ENCODE peak calls at places on chromosomes 6 and 20, in five cellular contexts. P is breast epithelium, N is astrocyte of the spinal cord, K is AG09309, U is epithelial cell of esophagus. G is an unnamed sample.

GRCh38 chr20:57397693-57398108 is 6.5 kb downstream of the RBM38 start:
- DNase-seq in U (no peak), N (no peak), P (no peak), K (no peak), G (no peak)

GRCh38 chr20:1624811-1625690 is 5.2 kb upstream of the SIRPB1 start:
- DNase-seq in U (no peak), P (no peak), N (no peak), K (no peak), G (no peak)

GRCh38 chr6:36679043-36679821 is 718 bp downstream of the CDKN1A start:
- DNase-seq in U (peak), N (peak), K (no peak), P (peak), G (peak)

GRCh38 chr6:31701666-31702420 is 1.3 kb downstream of the ABHD16A start:
- DNase-seq in P (no peak), U (no peak), N (peak), K (no peak), G (peak)

GRCh38 chr6:125808060-125808459 is 17.3 kb downstream of the NCOA7 start:
- DNase-seq in N (no peak), U (no peak), P (no peak), K (no peak), G (no peak)

GRCh38 chr6:89432875-89433636 is at the start of gene ANKRD6:
- DNase-seq in K (no peak), U (peak), N (peak), P (peak), G (peak)

GRCh38 chr20:43507150-43508080 is at the start of gene L3MBTL1:
- DNase-seq in N (peak), P (no peak), K (no peak), U (peak), G (peak)

GRCh38 chr20:52768649-52769048 is 203.5 kb upstream of the TSHZ2 start:
- DNase-seq in N (no peak), P (no peak), U (no peak), K (no peak), G (no peak)

GRCh38 chr6:153729189-153729588 is 309.9 kb upstream of the OPRM1 start:
- DNase-seq in N (no peak), U (no peak), K (no peak), P (no peak), G (peak)

GRCh38 chr6:79949235-79949634 is 1.9 kb upstream of the ELOVL4 start:
- DNase-seq in U (peak), P (no peak), N (peak), K (peak), G (peak)

GRCh38 chr20:25525295-25525694 is 60.0 kb downstream of the NINL start:
- DNase-seq in U (no peak), N (no peak), P (no peak), K (no peak), G (no peak)

GRCh38 chr6:158042245-158042798 is 60.7 kb downstream of the SYNJ2 start:
- DNase-seq in K (no peak), U (peak), P (no peak), N (peak), G (peak)

GRCh38 chr6:109441069-109441816 is 719 bp downstream of the SMPD2 start:
- DNase-seq in N (peak), U (peak), P (no peak), K (no peak), G (peak)

GRCh38 chr6:118894425-118895240 is 681 bp downstream of the ASF1A start:
- DNase-seq in K (no peak), U (peak), P (peak), N (peak), G (peak)

GRCh38 chr6:2434116-2434515 is 188.7 kb upstream of the GMDS start:
- DNase-seq in N (no peak), P (no peak), K (no peak), U (peak), G (no peak)

GRCh38 chr20:48799315-48800105 is 28.3 kb downstream of the PREX1 start:
- DNase-seq in N (no peak), K (no peak), U (no peak), P (no peak), G (no peak)

GRCh38 chr6:52598123-52598823 is 21.4 kb upstream of the TRAM2 start:
- DNase-seq in P (no peak), K (no peak), U (peak), N (peak), G (peak)

GRCh38 chr20:1623501-1624250 is 3.9 kb upstream of the SIRPB1 start:
- DNase-seq in P (no peak), U (no peak), N (no peak), K (no peak), G (no peak)

GRCh38 chr6:24234043-24234442 is 108.0 kb downstream of the NRSN1 start:
- DNase-seq in U (no peak), N (no peak), K (no peak), P (no peak), G (no peak)

GRCh38 chr6:126787635-126788034 is 330.8 kb upstream of the RSPO3 start:
- DNase-seq in K (no peak), N (no peak), U (no peak), P (no peak), G (no peak)

GRCh38 chr6:143348531-143348930 is 102.0 kb downstream of the ADAT2 start:
- DNase-seq in K (no peak), U (no peak), N (no peak), P (no peak), G (no peak)

GRCh38 chr6:3367630-3368029 is 89.2 kb downstream of the SLC22A23 start:
- DNase-seq in P (no peak), U (no peak), K (no peak), N (no peak), G (no peak)

GRCh38 chr6:106138151-106138550 is 52.0 kb downstream of the PRDM1 start:
- DNase-seq in K (no peak), P (no peak), N (no peak), U (no peak), G (no peak)

GRCh38 chr6:112383191-112383590 is 36.1 kb downstream of the RFPL4B start:
- DNase-seq in K (no peak), U (no peak), N (no peak), P (no peak), G (no peak)

GRCh38 chr6:26598267-26598666 is 1.5 kb downstream of the ABT1 start:
- DNase-seq in K (no peak), P (no peak), U (no peak), N (no peak), G (no peak)

GRCh38 chr6:37373822-37374514 is 20.2 kb downstream of the RNF8 start:
- DNase-seq in U (peak), K (no peak), P (no peak), N (peak), G (no peak)

GRCh38 chr6:1390071-1390804 is 862 bp downstream of the FOXF2 start:
- DNase-seq in N (no peak), K (peak), P (no peak), U (peak), G (peak)

GRCh38 chr20:10172998-10173655 is 45.5 kb upstream of the SNAP25 start:
- DNase-seq in N (no peak), U (no peak), P (no peak), K (no peak), G (no peak)

GRCh38 chr20:10169752-10170151 is 48.9 kb upstream of the SNAP25 start:
- DNase-seq in P (no peak), U (no peak), K (no peak), N (no peak), G (no peak)

GRCh38 chr20:10170261-10170660 is 48.4 kb upstream of the SNAP25 start:
- DNase-seq in K (no peak), U (no peak), P (no peak), N (no peak), G (no peak)

GRCh38 chr20:10167594-10167993 is 51.0 kb upstream of the SNAP25 start:
- DNase-seq in N (no peak), P (no peak), U (no peak), K (no peak), G (no peak)

GRCh38 chr20:10171864-10172751 is 46.5 kb upstream of the SNAP25 start:
- DNase-seq in U (peak), P (no peak), N (peak), K (no peak), G (peak)
- H3K4me3 ChIP-seq in U (peak), P (peak), N (peak), K (peak), G (peak)

GRCh38 chr6:38570750-38571149 is 69.0 kb downstream of the BTBD9 start:
- DNase-seq in K (no peak), U (peak), P (no peak), N (peak), G (peak)
- TF ChIP-seq CTCF in K (peak), U (peak), P (no peak), N (peak), G (peak)

DNA sequence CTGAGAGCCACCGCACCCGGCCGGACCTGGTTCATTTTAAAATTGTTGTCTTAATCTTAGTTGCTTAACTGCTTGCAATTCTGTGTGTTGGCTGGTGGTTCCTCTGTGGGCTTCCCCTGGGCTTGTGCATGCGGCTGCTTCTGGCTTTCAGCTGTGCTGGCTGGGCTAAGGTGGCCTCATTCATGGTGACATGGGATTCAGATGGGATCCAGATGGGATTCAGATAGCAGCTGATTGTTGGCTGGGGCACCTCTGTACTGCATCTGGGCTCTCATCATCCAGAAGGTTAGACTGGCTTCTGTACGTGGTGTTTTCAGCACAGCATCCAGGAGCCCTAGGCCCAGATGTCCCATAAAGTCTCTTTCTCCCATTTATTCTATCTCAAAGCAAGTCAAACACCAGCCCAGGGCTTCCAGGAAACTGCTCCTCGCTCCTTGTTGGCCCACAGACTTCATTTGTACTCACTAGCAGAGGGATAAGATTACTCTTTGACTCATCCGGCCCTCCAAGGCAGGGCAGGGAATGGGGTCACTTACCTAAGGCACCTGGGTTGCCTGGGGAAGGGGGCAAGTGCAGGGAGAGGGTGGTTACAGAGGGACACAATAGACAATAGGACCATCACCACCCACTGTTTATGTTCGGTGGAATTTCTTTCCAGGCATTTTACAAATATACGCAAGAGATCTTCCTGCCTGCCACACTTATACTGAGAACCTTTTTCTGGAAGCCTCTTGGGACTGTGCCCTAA is 10.2 kb upstream of the PEDS1 start:
- DNase-seq in N (peak), U (peak), K (no peak), P (no peak), G (peak)
- H3K4me3 ChIP-seq in N (no peak), U (no peak), K (no peak), P (no peak), G (no peak)

GRCh38 chr20:51027396-51027795 is 4.5 kb upstream of the KCNG1 start:
- DNase-seq in P (no peak), U (no peak), N (no peak), K (no peak), G (no peak)

GRCh38 chr20:51029556-51029955 is 6.6 kb upstream of the KCNG1 start:
- DNase-seq in K (no peak), U (no peak), N (no peak), P (no peak), G (no peak)

GRCh38 chr20:51026317-51026716 is 3.4 kb upstream of the KCNG1 start:
- DNase-seq in K (no peak), N (no peak), U (no peak), P (no peak), G (no peak)

GRCh38 chr20:51029963-51030930 is 7.3 kb upstream of the KCNG1 start:
- DNase-seq in K (no peak), U (no peak), P (no peak), N (no peak), G (no peak)

GRCh38 chr20:51028616-51029263 is 5.8 kb upstream of the KCNG1 start:
- DNase-seq in U (no peak), N (no peak), K (no peak), P (no peak), G (no peak)
- TF ChIP-seq CTCF in U (no peak), N (no peak), K (no peak), P (no peak), G (no peak)

GRCh38 chr6:12969933-12970332 is 253.4 kb downstream of the PHACTR1 start:
- DNase-seq in U (no peak), K (no peak), P (no peak), N (no peak), G (no peak)

GRCh38 chr6:12968839-12969558 is 252.4 kb downstream of the PHACTR1 start:
- DNase-seq in N (no peak), U (no peak), K (no peak), P (no peak), G (no peak)

GRCh38 chr6:12967686-12968085 is 251.1 kb downstream of the PHACTR1 start:
- DNase-seq in U (no peak), P (no peak), K (peak), N (no peak), G (no peak)

GRCh38 chr6:12963566-12963965 is 247.0 kb downstream of the PHACTR1 start:
- DNase-seq in N (no peak), P (no peak), U (no peak), K (no peak), G (no peak)

GRCh38 chr6:12968290-12968689 is 251.7 kb downstream of the PHACTR1 start:
- DNase-seq in K (no peak), N (no peak), U (no peak), P (no peak), G (no peak)
- H3K4me3 ChIP-seq in K (no peak), N (no peak), U (no peak), P (no peak), G (no peak)

DNA sequence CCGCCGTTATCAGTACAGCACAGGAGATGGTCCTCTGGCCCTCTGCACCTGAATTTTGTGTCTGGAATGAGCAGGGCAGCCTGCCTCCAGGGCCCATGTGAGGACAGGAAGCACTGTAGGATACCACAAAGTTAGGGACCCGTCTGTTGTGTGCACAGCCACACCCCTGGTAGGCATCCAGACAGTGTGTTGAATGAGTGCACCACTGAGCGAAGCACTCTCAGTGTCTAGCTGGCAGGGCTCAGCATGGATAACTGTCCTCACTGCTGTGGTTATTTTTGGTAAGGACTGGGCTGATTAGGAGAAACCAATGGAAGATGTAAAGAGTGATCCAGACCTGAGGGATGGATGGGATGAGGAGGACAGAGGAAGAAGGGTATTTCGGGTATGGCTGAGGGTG is 178.7 kb downstream of the CLIC5 start:
- DNase-seq in N (no peak), P (no peak), U (no peak), K (no peak), G (no peak)
- TF ChIP-seq CTCF in N (no peak), P (no peak), U (no peak), K (no peak), G (no peak)

DNA sequence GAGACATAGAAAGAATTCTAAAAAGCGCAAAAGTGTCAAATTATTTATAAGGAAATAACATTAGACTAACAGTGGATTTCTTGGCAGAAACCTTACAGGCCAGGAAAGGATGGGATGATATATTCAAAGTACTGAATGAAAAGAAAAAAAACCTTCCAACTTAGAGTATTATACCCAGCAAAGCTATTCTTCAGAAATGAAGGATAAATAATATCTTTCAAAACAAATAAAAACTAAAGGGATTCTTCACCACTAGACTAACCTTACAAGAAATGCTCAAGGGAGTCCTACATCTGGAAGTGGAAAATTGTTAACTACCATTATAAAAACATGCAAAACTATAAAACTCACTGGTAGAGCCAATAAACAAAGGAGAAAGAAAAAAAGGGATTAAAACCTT is 65.8 kb downstream of the SLC22A2 start:
- DNase-seq in U (no peak), N (no peak), P (no peak), K (no peak), G (no peak)
- H3K4me3 ChIP-seq in U (no peak), N (no peak), P (no peak), K (no peak), G (no peak)

GRCh38 chr20:41150664-41151063 is 13.3 kb downstream of the PLCG1 start:
- DNase-seq in U (no peak), K (no peak), N (no peak), P (no peak), G (no peak)
- TF ChIP-seq CTCF in U (no peak), K (no peak), N (no peak), P (no peak), G (no peak)

G was measured in fibroblast of villous mesenchyme.